ENCODE peak calls at places on chromosomes 1 and 21, in five cellular contexts. Q is Panc1, H is neural progenitor cell, L is stomach, M is upper lobe of right lung. X is an unnamed sample.

GRCh38 chr1:107575226-107575625 is 389.8 kb downstream of the VAV3 start:
- DNase-seq in Q (no peak), H (no peak), L (no peak), M (no peak), X (no peak)

GRCh38 chr1:10415211-10415930 is 14.9 kb upstream of the CENPS start:
- DNase-seq in Q (no peak), H (no peak), L (peak), M (no peak), X (peak)

GRCh38 chr1:94236630-94237290 is 624 bp downstream of the ARHGAP29 start:
- DNase-seq in Q (no peak), H (peak), L (peak), M (no peak), X (peak)

GRCh38 chr21:18899261-18899660 is 495.7 kb upstream of the TMPRSS15 start:
- DNase-seq in Q (no peak), H (no peak), L (no peak), M (no peak), X (no peak)

GRCh38 chr1:21653744-21654100 is 15.4 kb downstream of the RAP1GAP start:
- DNase-seq in Q (no peak), H (no peak), L (no peak), M (no peak), X (no peak)

GRCh38 chr1:96865731-96866684 is 144.4 kb downstream of the PTBP2 start:
- DNase-seq in Q (no peak), H (no peak), L (no peak), M (no peak), X (peak)

GRCh38 chr1:6958407-6958806 is 173.2 kb downstream of the CAMTA1 start:
- DNase-seq in Q (no peak), H (no peak), L (no peak), M (no peak), X (no peak)

GRCh38 chr1:60133848-60134247 is 60.3 kb upstream of the C1orf87 start:
- DNase-seq in Q (no peak), H (no peak), L (no peak), M (no peak), X (no peak)

GRCh38 chr1:194159941-194160340 is 973.5 kb upstream of the B3GALT2 start:
- DNase-seq in Q (no peak), H (no peak), L (no peak), M (no peak), X (peak)

GRCh38 chr1:54006508-54006907 is 11.5 kb downstream of the LDLRAD1 start:
- DNase-seq in Q (no peak), H (no peak), L (no peak), M (peak), X (no peak)

GRCh38 chr1:67308136-67308535 is 463 bp downstream of the IL12RB2 start:
- DNase-seq in Q (no peak), H (no peak), L (no peak), M (no peak), X (no peak)

GRCh38 chr1:172167801-172168596 is 252.5 kb upstream of the C1orf105 start:
- DNase-seq in Q (no peak), H (no peak), L (no peak), M (no peak), X (peak)

GRCh38 chr1:200035956-200036615 is 8.6 kb downstream of the NR5A2 start:
- DNase-seq in Q (no peak), H (peak), L (no peak), M (no peak), X (no peak)

GRCh38 chr21:45578811-45579381 is 36.7 kb upstream of the SLC19A1 start:
- DNase-seq in Q (no peak), H (no peak), L (peak), M (no peak), X (no peak)

GRCh38 chr1:212718499-212718898 is 18.9 kb upstream of the BATF3 start:
- DNase-seq in Q (no peak), H (peak), L (no peak), M (no peak), X (peak)

GRCh38 chr1:178724734-178725602 is at the start of gene RALGPS2:
- DNase-seq in Q (no peak), H (peak), L (peak), M (peak), X (peak)

GRCh38 chr1:235952950-235953615 is 86.4 kb upstream of the LYST start:
- DNase-seq in Q (no peak), H (no peak), L (no peak), M (no peak), X (peak)

GRCh38 chr1:31674626-31675025 is 29.2 kb downstream of the COL16A1 start:
- DNase-seq in Q (no peak), H (no peak), L (no peak), M (no peak), X (peak)

GRCh38 chr1:34199927-34200326 is 23.2 kb downstream of the C1orf94 start:
- DNase-seq in Q (no peak), H (no peak), L (no peak), M (no peak), X (peak)

GRCh38 chr1:236753554-236753953 is 41.5 kb upstream of the MTR start:
- DNase-seq in Q (no peak), H (peak), L (no peak), M (no peak), X (peak)

GRCh38 chr1:224544711-224545110 is 71.4 kb upstream of the CNIH3 start:
- DNase-seq in Q (no peak), H (no peak), L (no peak), M (no peak), X (no peak)

GRCh38 chr1:32392358-32392757 is 1.9 kb downstream of the BSDC1 start:
- DNase-seq in Q (no peak), H (no peak), L (no peak), M (no peak), X (no peak)

GRCh38 chr21:42864812-42865211 is 14.5 kb downstream of the WDR4 start:
- DNase-seq in Q (no peak), H (no peak), L (no peak), M (no peak), X (no peak)

GRCh38 chr1:168637350-168637991 is 61.1 kb downstream of the XCL1 start:
- DNase-seq in Q (peak), H (peak), L (no peak), M (no peak), X (peak)

GRCh38 chr1:76724816-76725215 is 142.5 kb upstream of the ST6GALNAC5 start:
- DNase-seq in Q (no peak), H (no peak), L (no peak), M (no peak), X (no peak)

GRCh38 chr1:26411624-26412074 is 1.0 kb downstream of the LIN28A start:
- DNase-seq in Q (no peak), H (peak), L (no peak), M (no peak), X (no peak)

GRCh38 chr1:52702886-52703787 is 5.0 kb upstream of the COA7 start:
- DNase-seq in Q (peak), H (peak), L (peak), M (peak), X (peak)

GRCh38 chr1:198253668-198254067 is 96.9 kb downstream of the NEK7 start:
- DNase-seq in Q (no peak), H (peak), L (no peak), M (no peak), X (peak)

GRCh38 chr1:16117936-16118335 is 37.9 kb downstream of the EPHA2 start:
- DNase-seq in Q (no peak), H (no peak), L (no peak), M (no peak), X (no peak)

DNA sequence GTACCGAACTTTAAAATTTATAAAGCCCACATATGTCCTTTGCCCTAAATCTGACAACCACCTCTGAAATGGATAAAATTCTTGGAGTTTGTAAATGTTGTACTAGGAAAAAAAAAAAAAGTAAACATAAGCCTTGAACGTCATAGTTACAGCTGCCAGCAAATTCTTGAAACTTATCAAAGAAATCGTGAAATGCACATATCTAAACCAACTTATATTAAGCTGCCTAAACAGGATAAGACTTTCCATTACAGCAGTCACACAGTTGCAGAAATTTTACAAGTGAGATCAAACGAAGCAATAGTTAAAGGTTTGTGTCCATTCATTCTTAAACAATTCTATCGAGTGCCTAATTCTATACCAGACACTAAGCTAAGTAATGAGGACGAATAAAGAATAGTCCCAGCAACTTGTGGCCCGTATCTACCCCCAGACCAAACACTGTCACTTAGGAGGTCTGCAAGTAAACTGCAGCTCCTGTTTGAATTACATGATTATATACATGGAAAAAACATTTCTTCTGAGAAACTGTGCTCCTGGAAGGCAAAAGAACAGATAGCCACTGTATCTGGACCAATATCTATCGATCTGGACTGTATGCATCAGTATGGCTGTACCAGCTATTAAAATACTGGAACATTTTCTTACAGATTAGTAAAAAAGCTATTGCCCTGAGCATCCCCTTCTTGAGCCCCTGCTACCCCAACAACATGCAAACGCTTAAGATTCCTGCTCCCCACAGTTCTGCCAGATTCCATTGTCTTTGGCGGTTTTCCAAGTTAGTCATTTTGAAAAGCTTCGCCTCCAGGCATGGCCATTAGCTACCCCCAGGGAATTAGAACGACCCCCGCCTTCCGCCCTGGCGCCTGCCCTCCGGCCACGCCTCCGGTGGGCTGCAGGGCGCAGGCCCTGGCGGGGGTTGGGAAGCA is 3.4 kb upstream of the SEC22B start:
- DNase-seq in Q (no peak), H (peak), L (no peak), M (no peak), X (peak)
- H3K4me3 ChIP-seq in Q (peak), H (no peak), L (peak), M (peak), X (no peak)

GRCh38 chr1:190320952-190321351 is 156.7 kb downstream of the BRINP3 start:
- DNase-seq in Q (no peak), H (peak), L (no peak), M (no peak), X (peak)
- TF ChIP-seq CTCF in Q (peak), H (peak), L (no peak), M (no peak), X (peak)

GRCh38 chr1:233114159-233114558 is 163.7 kb downstream of the NTPCR start:
- DNase-seq in Q (no peak), H (no peak), L (no peak), M (no peak), X (peak)

GRCh38 chr1:233112184-233113008 is 162.0 kb downstream of the NTPCR start:
- DNase-seq in Q (no peak), H (no peak), L (no peak), M (no peak), X (no peak)

GRCh38 chr1:233114860-233115259 is 164.4 kb downstream of the NTPCR start:
- DNase-seq in Q (no peak), H (no peak), L (no peak), M (no peak), X (no peak)

GRCh38 chr1:233113009-233113712 is 162.8 kb downstream of the NTPCR start:
- DNase-seq in Q (peak), H (peak), L (peak), M (peak), X (peak)

GRCh38 chr1:233113713-233114028 is 163.3 kb downstream of the NTPCR start:
- DNase-seq in Q (no peak), H (no peak), L (no peak), M (no peak), X (no peak)
- H3K4me3 ChIP-seq in Q (peak), H (no peak), L (no peak), M (no peak), X (no peak)

DNA sequence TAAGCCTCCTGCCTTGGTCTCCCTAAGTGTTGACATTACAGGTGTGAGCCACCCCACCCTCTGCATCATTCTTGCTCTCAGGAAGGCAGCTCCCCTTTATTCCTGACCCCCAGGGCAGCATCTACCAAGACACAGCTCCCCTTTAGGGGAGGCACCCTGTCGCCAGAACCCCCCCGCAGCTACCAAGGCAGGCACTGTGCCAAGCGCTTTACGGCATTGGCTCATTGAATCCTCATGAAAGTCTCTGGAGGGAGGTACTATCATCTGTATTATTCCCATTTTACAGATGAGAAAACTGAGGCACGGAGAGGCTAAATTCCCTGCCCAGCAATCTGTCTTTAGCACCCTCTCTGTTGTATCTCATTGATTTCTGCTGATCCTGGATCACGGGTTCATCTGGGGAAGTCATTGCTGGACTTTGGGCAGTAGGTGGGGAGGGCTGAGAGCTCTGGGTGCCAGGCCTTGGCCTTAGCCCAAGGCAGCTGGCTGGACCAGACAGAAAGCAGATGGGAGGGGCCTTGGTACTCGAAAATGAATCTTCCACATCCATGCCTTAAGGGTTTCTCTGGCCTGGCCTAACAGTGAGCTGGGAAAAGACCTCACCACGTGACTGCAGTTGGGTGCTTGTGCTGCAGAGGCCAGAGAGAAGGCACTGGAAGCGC is 5.9 kb downstream of the PLOD1 start:
- DNase-seq in Q (no peak), H (no peak), L (no peak), M (no peak), X (no peak)
- TF ChIP-seq CTCF in Q (no peak), H (no peak), L (no peak), M (no peak), X (no peak)

DNA sequence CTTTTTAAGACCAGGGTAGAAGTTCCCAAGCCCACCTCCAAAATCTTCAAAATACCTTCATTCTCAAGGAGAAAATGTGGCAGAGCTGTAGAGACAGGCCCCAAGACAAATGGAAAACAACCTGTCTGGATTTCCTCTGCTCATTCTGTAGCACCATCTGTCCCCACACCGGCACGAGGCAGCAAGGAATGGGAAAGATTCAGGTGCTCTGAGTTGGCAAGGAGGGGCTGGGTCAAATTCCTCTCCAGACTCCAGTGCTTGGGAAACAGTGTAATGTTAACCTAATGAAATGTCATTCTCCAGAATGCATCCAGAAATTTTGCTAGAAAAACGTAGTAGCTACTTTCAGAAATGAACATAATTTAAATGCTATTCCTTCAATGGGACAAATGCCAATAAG is 9.3 kb downstream of the PABPC4 start:
- DNase-seq in Q (no peak), H (no peak), L (no peak), M (no peak), X (no peak)
- H3K4me3 ChIP-seq in Q (no peak), H (no peak), L (no peak), M (no peak), X (no peak)

GRCh38 chr1:51344602-51345299 is 14.4 kb upstream of the TTC39A start:
- DNase-seq in Q (no peak), H (peak), L (peak), M (peak), X (no peak)
- TF ChIP-seq CTCF in Q (peak), H (peak), L (no peak), M (peak), X (no peak)

GRCh38 chr1:161261859-161262225 is 3.3 kb downstream of the PCP4L1 start:
- DNase-seq in Q (no peak), H (no peak), L (no peak), M (no peak), X (no peak)

GRCh38 chr1:161266096-161266679 is 7.6 kb downstream of the PCP4L1 start:
- DNase-seq in Q (no peak), H (no peak), L (no peak), M (no peak), X (peak)

GRCh38 chr1:161265305-161265704 is 6.8 kb downstream of the PCP4L1 start:
- DNase-seq in Q (no peak), H (no peak), L (no peak), M (no peak), X (no peak)

GRCh38 chr1:161266836-161267235 is 8.3 kb downstream of the PCP4L1 start:
- DNase-seq in Q (no peak), H (no peak), L (no peak), M (no peak), X (no peak)

GRCh38 chr1:161267332-161267731 is 8.8 kb downstream of the PCP4L1 start:
- DNase-seq in Q (no peak), H (no peak), L (no peak), M (no peak), X (no peak)
- H3K4me3 ChIP-seq in Q (no peak), H (no peak), L (no peak), M (no peak), X (no peak)

GRCh38 chr1:43552059-43552742 is 21.5 kb downstream of the PTPRF start:
- DNase-seq in Q (no peak), H (no peak), L (no peak), M (no peak), X (no peak)

GRCh38 chr1:43551396-43551888 is 20.8 kb downstream of the PTPRF start:
- DNase-seq in Q (no peak), H (no peak), L (no peak), M (no peak), X (no peak)

GRCh38 chr1:43552813-43553212 is 22.1 kb downstream of the PTPRF start:
- DNase-seq in Q (no peak), H (no peak), L (peak), M (peak), X (no peak)

GRCh38 chr1:43556772-43557171 is 26.1 kb downstream of the PTPRF start:
- DNase-seq in Q (no peak), H (no peak), L (no peak), M (no peak), X (no peak)

GRCh38 chr1:43554444-43554992 is 23.8 kb downstream of the PTPRF start:
- DNase-seq in Q (no peak), H (peak), L (no peak), M (no peak), X (peak)
- TF ChIP-seq CTCF in Q (no peak), H (peak), L (no peak), M (peak), X (peak)

X was measured in epithelial cell of esophagus.